ENCODE peak calls at places on chromosomes 6 and 20, in five cellular contexts. One of them, this sample, is unnamed.

GRCh38 chr20:57342829-57343228 is 8.2 kb upstream of the RAE1 start:
- DNase-seq in AG10803: peak
- DNase-seq in stimulated activated CD4-positive, alpha-beta T cell treated with anti-CD3 and anti-CD28 coated beads, Interleukin-1b, Interleukin-23, amount 100 ng/mL, for 24 hours: no peak
- DNase-seq in germinal center: no peak
- DNase-seq in EH: peak
- DNase-seq in this sample: no peak

GRCh38 chr6:12977206-12977605 is 260.6 kb downstream of the PHACTR1 start:
- DNase-seq in germinal center: no peak
- DNase-seq in EH: no peak
- DNase-seq in AG10803: no peak
- DNase-seq in stimulated activated CD4-positive, alpha-beta T cell treated with anti-CD3 and anti-CD28 coated beads, Interleukin-1b, Interleukin-23, amount 100 ng/mL, for 24 hours: no peak
- DNase-seq in this sample: no peak

GRCh38 chr6:15398657-15399287 is 152.9 kb downstream of the JARID2 start:
- DNase-seq in AG10803: no peak
- DNase-seq in germinal center: no peak
- DNase-seq in stimulated activated CD4-positive, alpha-beta T cell treated with anti-CD3 and anti-CD28 coated beads, Interleukin-1b, Interleukin-23, amount 100 ng/mL, for 24 hours: no peak
- DNase-seq in EH: no peak
- DNase-seq in this sample: no peak

GRCh38 chr6:90068264-90068663 is 174.0 kb downstream of the GJA10 start:
- DNase-seq in AG10803: peak
- DNase-seq in germinal center: no peak
- DNase-seq in stimulated activated CD4-positive, alpha-beta T cell treated with anti-CD3 and anti-CD28 coated beads, Interleukin-1b, Interleukin-23, amount 100 ng/mL, for 24 hours: no peak
- DNase-seq in EH: peak
- DNase-seq in this sample: no peak

GRCh38 chr20:40319741-40320499 is 369.1 kb downstream of the MAFB start:
- DNase-seq in germinal center: no peak
- DNase-seq in AG10803: no peak
- DNase-seq in stimulated activated CD4-positive, alpha-beta T cell treated with anti-CD3 and anti-CD28 coated beads, Interleukin-1b, Interleukin-23, amount 100 ng/mL, for 24 hours: no peak
- DNase-seq in EH: no peak
- DNase-seq in this sample: no peak

GRCh38 chr20:32441638-32442037 is 83.5 kb downstream of the ASXL1 start:
- DNase-seq in EH: no peak
- DNase-seq in AG10803: no peak
- DNase-seq in germinal center: no peak
- DNase-seq in stimulated activated CD4-positive, alpha-beta T cell treated with anti-CD3 and anti-CD28 coated beads, Interleukin-1b, Interleukin-23, amount 100 ng/mL, for 24 hours: no peak
- DNase-seq in this sample: no peak

GRCh38 chr6:85961746-85962145 is 319.1 kb upstream of the SYNCRIP start:
- DNase-seq in stimulated activated CD4-positive, alpha-beta T cell treated with anti-CD3 and anti-CD28 coated beads, Interleukin-1b, Interleukin-23, amount 100 ng/mL, for 24 hours: no peak
- DNase-seq in EH: no peak
- DNase-seq in AG10803: no peak
- DNase-seq in germinal center: no peak
- DNase-seq in this sample: no peak

GRCh38 chr6:111263837-111264236 is 176.5 kb downstream of the SLC16A10 start:
- DNase-seq in germinal center: no peak
- DNase-seq in EH: peak
- DNase-seq in AG10803: peak
- DNase-seq in stimulated activated CD4-positive, alpha-beta T cell treated with anti-CD3 and anti-CD28 coated beads, Interleukin-1b, Interleukin-23, amount 100 ng/mL, for 24 hours: peak
- DNase-seq in this sample: no peak

GRCh38 chr6:14711056-14711703 is 534.7 kb upstream of the JARID2 start:
- DNase-seq in EH: peak
- DNase-seq in germinal center: peak
- DNase-seq in AG10803: peak
- DNase-seq in stimulated activated CD4-positive, alpha-beta T cell treated with anti-CD3 and anti-CD28 coated beads, Interleukin-1b, Interleukin-23, amount 100 ng/mL, for 24 hours: peak
- DNase-seq in this sample: no peak

GRCh38 chr20:40966103-40966502 is 62.5 kb upstream of the TOP1 start:
- DNase-seq in germinal center: peak
- DNase-seq in EH: no peak
- DNase-seq in stimulated activated CD4-positive, alpha-beta T cell treated with anti-CD3 and anti-CD28 coated beads, Interleukin-1b, Interleukin-23, amount 100 ng/mL, for 24 hours: no peak
- DNase-seq in AG10803: no peak
- DNase-seq in this sample: no peak

GRCh38 chr20:35273449-35274171 is 4.3 kb downstream of the MMP24OS start:
- DNase-seq in germinal center: no peak
- DNase-seq in stimulated activated CD4-positive, alpha-beta T cell treated with anti-CD3 and anti-CD28 coated beads, Interleukin-1b, Interleukin-23, amount 100 ng/mL, for 24 hours: no peak
- DNase-seq in EH: no peak
- DNase-seq in AG10803: no peak
- DNase-seq in this sample: no peak

GRCh38 chr6:11606287-11606686 is 68.7 kb downstream of the TMEM170B start:
- DNase-seq in stimulated activated CD4-positive, alpha-beta T cell treated with anti-CD3 and anti-CD28 coated beads, Interleukin-1b, Interleukin-23, amount 100 ng/mL, for 24 hours: no peak
- DNase-seq in EH: peak
- DNase-seq in AG10803: no peak
- DNase-seq in germinal center: no peak
- DNase-seq in this sample: no peak